ENCODE peak calls at places on chromosomes 13 and 19, in seven cellular contexts. N, X, S, O, D, L and T are unnamed samples.

GRCh38 chr13:47175172-47175806 is 278.4 kb upstream of the HTR2A start:
- DNase-seq in D (no peak), N (no peak), S (no peak), X (no peak), O (no peak), L (no peak), T (no peak)

GRCh38 chr19:38003427-38004099 is 96.6 kb downstream of the SIPA1L3 start:
- DNase-seq in N (no peak), L (peak), D (peak), S (no peak), X (peak), O (no peak), T (peak)

GRCh38 chr13:77714119-77714755 is 16.8 kb downstream of the SLAIN1 start:
- DNase-seq in L (no peak), S (no peak), N (no peak), O (no peak), D (peak), X (no peak), T (no peak)

GRCh38 chr19:43934055-43934984 is 762 bp downstream of the ZNF45 start:
- DNase-seq in S (no peak), L (no peak), D (no peak), X (no peak), O (no peak), N (no peak), T (no peak)

GRCh38 chr19:57103573-57104277 is 16.1 kb upstream of the USP29 start:
- DNase-seq in O (peak), N (peak), D (peak), L (peak), S (peak), X (peak), T (peak)

GRCh38 chr19:29843180-29844051 is 31.6 kb downstream of the CCNE1 start:
- DNase-seq in L (peak), X (peak), O (no peak), S (peak), D (no peak), N (no peak), T (no peak)

GRCh38 chr19:13033819-13034611 is 38.7 kb downstream of the NFIX start:
- DNase-seq in N (no peak), D (peak), O (no peak), X (peak), L (peak), S (peak), T (no peak)

GRCh38 chr19:41689993-41690800 is 2.1 kb upstream of the CEACAM7 start:
- DNase-seq in L (no peak), S (no peak), D (no peak), X (no peak), O (no peak), N (no peak), T (no peak)

GRCh38 chr19:14347999-14348889 is 33.0 kb upstream of the ADGRE5 start:
- DNase-seq in D (peak), S (peak), L (peak), X (peak), N (no peak), O (no peak), T (no peak)

GRCh38 chr13:113915786-113916329 is 52.0 kb upstream of the GAS6 start:
- DNase-seq in S (no peak), O (no peak), D (peak), L (no peak), N (no peak), X (no peak), T (no peak)

GRCh38 chr13:114222461-114222968 is 12.2 kb upstream of the CDC16 start:
- DNase-seq in X (peak), N (no peak), L (no peak), O (no peak), D (no peak), S (no peak), T (no peak)

GRCh38 chr19:42280761-42281174 is 11.7 kb downstream of the CIC start:
- DNase-seq in L (no peak), X (no peak), N (no peak), S (peak), O (no peak), D (no peak), T (no peak)

GRCh38 chr19:19028526-19028925 is 4.8 kb downstream of the SUGP2 start:
- DNase-seq in L (no peak), X (no peak), O (no peak), N (no peak), S (no peak), D (no peak), T (no peak)

GRCh38 chr13:102561933-102562332 is 34.9 kb upstream of the TPP2 start:
- DNase-seq in S (no peak), D (no peak), X (no peak), O (no peak), L (no peak), N (no peak), T (no peak)

GRCh38 chr13:73803997-73804396 is 330.2 kb downstream of the KLF12 start:
- DNase-seq in N (no peak), S (no peak), X (no peak), O (no peak), L (no peak), D (no peak), T (no peak)

GRCh38 chr19:37931941-37932655 is 25.1 kb downstream of the SIPA1L3 start:
- DNase-seq in D (peak), S (no peak), O (no peak), L (peak), X (peak), N (peak), T (peak)

GRCh38 chr13:29543230-29544215 is 52.0 kb downstream of the SLC7A1 start:
- DNase-seq in O (peak), L (no peak), D (peak), S (peak), N (peak), X (no peak), T (no peak)

GRCh38 chr13:30021611-30022010 is 171.2 kb upstream of the UBL3 start:
- DNase-seq in X (no peak), L (no peak), N (no peak), O (no peak), S (no peak), D (no peak), T (no peak)

GRCh38 chr19:28615966-28616365 is 597.0 kb downstream of the UQCRFS1 start:
- DNase-seq in X (no peak), N (no peak), D (no peak), L (no peak), O (no peak), S (no peak), T (no peak)

GRCh38 chr19:48638831-48639381 is 1.7 kb upstream of the DBP start:
- DNase-seq in D (peak), L (peak), X (no peak), N (no peak), S (no peak), O (no peak), T (no peak)

GRCh38 chr19:752652-753517 is 2.0 kb downstream of the MISP start:
- DNase-seq in X (no peak), D (no peak), N (no peak), L (no peak), S (no peak), O (no peak), T (no peak)

GRCh38 chr13:114230117-114230516 is 4.6 kb upstream of the CDC16 start:
- DNase-seq in D (no peak), N (no peak), S (no peak), O (no peak), X (no peak), L (peak), T (no peak)